ENCODE peak calls at places on chromosomes 5 and 9, in five cellular contexts. S is Panc1; U is NCI-H2171 treated with DMSO at 0.1 percent for 48 hours; T is NCI-H1092 treated with DMSO at 0.1 percent for 48 hours; B is stimulated activated CD4-positive, alpha-beta T cell treated with anti-CD3 and anti-CD28 coated beads, Interleukin-1b, Interleukin-23, amount 100 ng/mL, for 4 hours. J is an unnamed sample.

GRCh38 chr5:144913661-144914060 is 743.0 kb downstream of the KCTD16 start:
- DNase-seq in S (no peak), T (no peak), U (no peak), B (no peak), J (no peak)

GRCh38 chr9:133979124-133979920 is 12.8 kb downstream of the VAV2 start:
- DNase-seq in U (no peak), T (no peak), S (no peak), B (no peak), J (no peak)

GRCh38 chr5:180127682-180128670 is 56.4 kb upstream of the RNF130 start:
- DNase-seq in S (no peak), T (no peak), U (no peak), B (no peak), J (no peak)

GRCh38 chr5:146653560-146653959 is 137.6 kb upstream of the GPR151 start:
- DNase-seq in T (no peak), U (no peak), B (no peak), S (no peak), J (no peak)

GRCh38 chr9:118336167-118336951 is 632.2 kb downstream of the TLR4 start:
- DNase-seq in S (no peak), U (no peak), B (no peak), T (no peak), J (no peak)

GRCh38 chr5:78547731-78548189 is 100.8 kb downstream of the LHFPL2 start:
- DNase-seq in T (no peak), B (no peak), S (no peak), U (peak), J (peak)

GRCh38 chr5:143679777-143680176 is 132.2 kb upstream of the HMHB1 start:
- DNase-seq in S (no peak), B (no peak), T (no peak), U (no peak), J (no peak)

GRCh38 chr5:172849636-172850453 is 15.8 kb downstream of the ERGIC1 start:
- DNase-seq in S (no peak), B (no peak), T (no peak), U (peak), J (no peak)

GRCh38 chr9:117247271-117247670 is 167.6 kb downstream of the ASTN2 start:
- DNase-seq in S (no peak), T (peak), U (peak), B (no peak), J (no peak)

GRCh38 chr9:5625916-5626315 is 3.0 kb upstream of the RIC1 start:
- DNase-seq in U (no peak), B (no peak), S (no peak), T (no peak), J (no peak)

GRCh38 chr9:25936031-25936430 is 257.8 kb upstream of the TUSC1 start:
- DNase-seq in T (no peak), B (no peak), U (no peak), S (no peak), J (no peak)

GRCh38 chr5:112579771-112580170 is 157.9 kb upstream of the APC start:
- DNase-seq in B (no peak), U (no peak), T (no peak), S (no peak), J (no peak)

GRCh38 chr9:73715591-73715990 is 563.9 kb downstream of the ANXA1 start:
- DNase-seq in S (no peak), T (no peak), U (no peak), B (no peak), J (no peak)

GRCh38 chr5:94422819-94423218 is 195.6 kb downstream of the KIAA0825 start:
- DNase-seq in U (no peak), S (no peak), B (no peak), T (no peak), J (no peak)

J was measured in gastrocnemius medialis.